ENCODE peak calls at places on chromosome 10, in seven cellular contexts. One of them, this sample, is unnamed.
A peak's percentile ranks its signal among the peaks of the same experiment; 100 is the strongest.

GRCh38 chr10:124697837-124698559 is 46.2 kb downstream of the FAM53B start:
- DNase-seq in NCI-H1092 treated with DMSO at 0.1 percent for 48 hours: no peak
- DNase-seq in D721Med: no peak
- DNase-seq in skeletal muscle cell: no peak
- DNase-seq in GM12891: no peak
- DNase-seq in EL: peak; percentile 29
- DNase-seq in AG08395: peak; percentile 45
- DNase-seq in this sample: no peak

GRCh38 chr10:33193057-33193866 is 141.2 kb downstream of the NRP1 start:
- DNase-seq in GM12891: peak; percentile 40
- DNase-seq in D721Med: peak; percentile 26
- DNase-seq in AG08395: peak; percentile 81
- DNase-seq in EL: peak; percentile 88
- DNase-seq in NCI-H1092 treated with DMSO at 0.1 percent for 48 hours: peak; percentile 67
- DNase-seq in skeletal muscle cell: peak; percentile 68
- DNase-seq in this sample: peak; percentile 80

GRCh38 chr10:16835223-16835622 is 18.0 kb upstream of the RSU1 start:
- DNase-seq in GM12891: no peak
- DNase-seq in skeletal muscle cell: no peak
- DNase-seq in EL: no peak
- DNase-seq in NCI-H1092 treated with DMSO at 0.1 percent for 48 hours: no peak
- DNase-seq in AG08395: no peak
- DNase-seq in D721Med: no peak
- DNase-seq in this sample: no peak

GRCh38 chr10:61836888-61837747 is 64.4 kb upstream of the ARID5B start:
- DNase-seq in AG08395: peak; percentile 54
- DNase-seq in D721Med: no peak
- DNase-seq in EL: peak; percentile 82
- DNase-seq in NCI-H1092 treated with DMSO at 0.1 percent for 48 hours: peak; percentile 69
- DNase-seq in GM12891: no peak
- DNase-seq in skeletal muscle cell: no peak
- DNase-seq in this sample: no peak

GRCh38 chr10:29387269-29387668 is 98.4 kb downstream of the LYZL1 start:
- DNase-seq in D721Med: no peak
- DNase-seq in AG08395: no peak
- DNase-seq in EL: no peak
- DNase-seq in NCI-H1092 treated with DMSO at 0.1 percent for 48 hours: peak; percentile 20
- DNase-seq in GM12891: no peak
- DNase-seq in skeletal muscle cell: no peak
- DNase-seq in this sample: no peak

GRCh38 chr10:112615269-112615668 is 168.3 kb downstream of the VTI1A start:
- DNase-seq in D721Med: no peak
- DNase-seq in skeletal muscle cell: no peak
- DNase-seq in EL: no peak
- DNase-seq in GM12891: no peak
- DNase-seq in AG08395: no peak
- DNase-seq in NCI-H1092 treated with DMSO at 0.1 percent for 48 hours: no peak
- DNase-seq in this sample: no peak

GRCh38 chr10:86086418-86086817 is 280.2 kb downstream of the GRID1 start:
- DNase-seq in AG08395: no peak
- DNase-seq in EL: no peak
- DNase-seq in NCI-H1092 treated with DMSO at 0.1 percent for 48 hours: no peak
- DNase-seq in skeletal muscle cell: no peak
- DNase-seq in GM12891: no peak
- DNase-seq in D721Med: no peak
- DNase-seq in this sample: no peak

GRCh38 chr10:82256275-82256674 is 381.3 kb downstream of the NRG3 start:
- DNase-seq in AG08395: no peak
- DNase-seq in NCI-H1092 treated with DMSO at 0.1 percent for 48 hours: no peak
- DNase-seq in GM12891: no peak
- DNase-seq in EL: no peak
- DNase-seq in D721Med: no peak
- DNase-seq in skeletal muscle cell: no peak
- DNase-seq in this sample: no peak

GRCh38 chr10:70920519-70920918 is 32.2 kb upstream of the PCBD1 start:
- DNase-seq in NCI-H1092 treated with DMSO at 0.1 percent for 48 hours: no peak
- DNase-seq in GM12891: no peak
- DNase-seq in AG08395: no peak
- DNase-seq in EL: no peak
- DNase-seq in skeletal muscle cell: no peak
- DNase-seq in D721Med: no peak
- DNase-seq in this sample: no peak

GRCh38 chr10:77571490-77571889 is 66.1 kb downstream of the KCNMA1 start:
- DNase-seq in NCI-H1092 treated with DMSO at 0.1 percent for 48 hours: peak; percentile 88
- DNase-seq in EL: no peak
- DNase-seq in AG08395: no peak
- DNase-seq in GM12891: no peak
- DNase-seq in skeletal muscle cell: no peak
- DNase-seq in D721Med: no peak
- DNase-seq in this sample: no peak

GRCh38 chr10:5040781-5041470 is 37.3 kb upstream of the AKR1C2 start:
- DNase-seq in GM12891: no peak
- DNase-seq in AG08395: no peak
- DNase-seq in NCI-H1092 treated with DMSO at 0.1 percent for 48 hours: no peak
- DNase-seq in EL: peak; percentile 47
- DNase-seq in D721Med: no peak
- DNase-seq in skeletal muscle cell: no peak
- DNase-seq in this sample: no peak

GRCh38 chr10:126400641-126401040 is 12.4 kb upstream of the ADAM12 start:
- DNase-seq in D721Med: no peak
- DNase-seq in skeletal muscle cell: no peak
- DNase-seq in EL: no peak
- DNase-seq in GM12891: no peak
- DNase-seq in AG08395: no peak
- DNase-seq in NCI-H1092 treated with DMSO at 0.1 percent for 48 hours: no peak
- DNase-seq in this sample: no peak

GRCh38 chr10:13794982-13795381 is 208.2 kb downstream of the PRPF18 start:
- DNase-seq in NCI-H1092 treated with DMSO at 0.1 percent for 48 hours: peak; percentile 25
- DNase-seq in EL: no peak
- DNase-seq in AG08395: no peak
- DNase-seq in GM12891: no peak
- DNase-seq in skeletal muscle cell: no peak
- DNase-seq in D721Med: no peak
- DNase-seq in this sample: no peak

GRCh38 chr10:91689731-91690168 is 56.9 kb upstream of the PPP1R3C start:
- DNase-seq in D721Med: no peak
- DNase-seq in AG08395: peak; percentile 70
- DNase-seq in GM12891: no peak
- DNase-seq in NCI-H1092 treated with DMSO at 0.1 percent for 48 hours: no peak
- DNase-seq in skeletal muscle cell: no peak
- DNase-seq in EL: peak; percentile 61
- DNase-seq in this sample: peak; percentile 29

GRCh38 chr10:101905241-101905640 is 61.6 kb upstream of the KCNIP2 start:
- DNase-seq in D721Med: no peak
- DNase-seq in EL: no peak
- DNase-seq in skeletal muscle cell: no peak
- DNase-seq in NCI-H1092 treated with DMSO at 0.1 percent for 48 hours: no peak
- DNase-seq in AG08395: no peak
- DNase-seq in GM12891: no peak
- DNase-seq in this sample: no peak

GRCh38 chr10:69941730-69942129 is 110.9 kb upstream of the MACROH2A2 start:
- DNase-seq in NCI-H1092 treated with DMSO at 0.1 percent for 48 hours: no peak
- DNase-seq in D721Med: no peak
- DNase-seq in EL: no peak
- DNase-seq in AG08395: no peak
- DNase-seq in GM12891: no peak
- DNase-seq in skeletal muscle cell: no peak
- DNase-seq in this sample: no peak

GRCh38 chr10:129614341-129614740 is 147.3 kb downstream of the MGMT start:
- DNase-seq in skeletal muscle cell: no peak
- DNase-seq in AG08395: no peak
- DNase-seq in NCI-H1092 treated with DMSO at 0.1 percent for 48 hours: no peak
- DNase-seq in EL: no peak
- DNase-seq in GM12891: no peak
- DNase-seq in D721Med: no peak
- DNase-seq in this sample: no peak

GRCh38 chr10:85491652-85492051 is 874.9 kb downstream of the GRID1 start:
- DNase-seq in EL: no peak
- DNase-seq in D721Med: no peak
- DNase-seq in skeletal muscle cell: no peak
- DNase-seq in AG08395: no peak
- DNase-seq in NCI-H1092 treated with DMSO at 0.1 percent for 48 hours: no peak
- DNase-seq in GM12891: no peak
- DNase-seq in this sample: no peak

GRCh38 chr10:100710151-100710871 is 35.1 kb upstream of the PAX2 start:
- DNase-seq in D721Med: no peak
- DNase-seq in EL: peak; percentile 18
- DNase-seq in AG08395: no peak
- DNase-seq in skeletal muscle cell: no peak
- DNase-seq in NCI-H1092 treated with DMSO at 0.1 percent for 48 hours: peak; percentile 12
- DNase-seq in GM12891: no peak
- DNase-seq in this sample: no peak

GRCh38 chr10:125593644-125594043 is 89.3 kb downstream of the TEX36 start:
- DNase-seq in skeletal muscle cell: no peak
- DNase-seq in GM12891: no peak
- DNase-seq in AG08395: no peak
- DNase-seq in D721Med: no peak
- DNase-seq in EL: no peak
- DNase-seq in NCI-H1092 treated with DMSO at 0.1 percent for 48 hours: no peak
- DNase-seq in this sample: no peak

GRCh38 chr10:93083743-93084539 is 10.2 kb downstream of the CYP26A1 start:
- DNase-seq in AG08395: no peak
- DNase-seq in NCI-H1092 treated with DMSO at 0.1 percent for 48 hours: no peak
- DNase-seq in GM12891: no peak
- DNase-seq in skeletal muscle cell: no peak
- DNase-seq in D721Med: no peak
- DNase-seq in EL: no peak
- DNase-seq in this sample: no peak

GRCh38 chr10:15718495-15719061 is 1.1 kb downstream of the ITGA8 start:
- DNase-seq in AG08395: no peak
- DNase-seq in NCI-H1092 treated with DMSO at 0.1 percent for 48 hours: no peak
- DNase-seq in D721Med: no peak
- DNase-seq in skeletal muscle cell: no peak
- DNase-seq in EL: no peak
- DNase-seq in GM12891: no peak
- DNase-seq in this sample: no peak

GRCh38 chr10:124035928-124036558 is 57.4 kb downstream of the CHST15 start:
- DNase-seq in NCI-H1092 treated with DMSO at 0.1 percent for 48 hours: no peak
- DNase-seq in D721Med: no peak
- DNase-seq in EL: no peak
- DNase-seq in AG08395: no peak
- DNase-seq in GM12891: peak; percentile 89
- DNase-seq in skeletal muscle cell: no peak
- DNase-seq in this sample: no peak